ENCODE peak calls at places on chromosome 5, in ten cellular contexts. K is SK-N-DZ; G is CD4-positive, CD25-positive, alpha-beta regulatory T cell; C is hippocampal formation; F is hepatic stellate cell; D is HCEC 1CT; B is H7; S is NCI-H2081; R is HFFc6; W is LoVo. A is an unnamed sample.

GRCh38 chr5:78404682-78405293 is 44.4 kb downstream of the SCAMP1 start:
- DNase-seq in K (no peak), G (no peak), C (no peak), F (no peak), D (no peak), B (no peak), S (no peak), R (no peak), W (no peak), A (no peak)

GRCh38 chr5:137206030-137206715 is 293.0 kb downstream of the SPOCK1 start:
- DNase-seq in K (no peak), G (no peak), C (no peak), F (no peak), D (no peak), B (no peak), S (no peak), R (peak; percentile 63), W (no peak), A (no peak)

GRCh38 chr5:79133657-79134451 is 22.2 kb downstream of the BHMT start:
- DNase-seq in K (peak; percentile 87), G (peak; percentile 36), C (peak; percentile 52), F (peak; percentile 46), D (peak; percentile 79), B (peak; percentile 39), S (peak; percentile 59), R (peak; percentile 63), W (peak; percentile 83), A (peak; percentile 8)

GRCh38 chr5:159091051-159091450 is 8.7 kb downstream of the EBF1 start:
- DNase-seq in K (no peak), G (no peak), C (no peak), F (no peak), D (no peak), B (no peak), S (peak; percentile 37), R (no peak), W (no peak), A (no peak)

GRCh38 chr5:176176231-176176630 is 62.0 kb upstream of the SIMC1 start:
- DNase-seq in K (no peak), G (no peak), C (no peak), F (no peak), D (no peak), B (no peak), S (no peak), R (no peak), W (no peak), A (no peak)

GRCh38 chr5:1763548-1763911 is 36.1 kb downstream of the MRPL36 start:
- DNase-seq in K (no peak), G (no peak), C (no peak), F (peak; percentile 91), D (peak; percentile 72), B (peak; percentile 91), S (peak; percentile 18), R (peak; percentile 67), W (peak; percentile 29), A (peak; percentile 60)

GRCh38 chr5:141821430-141821925 is 56.7 kb downstream of the PCDH1 start:
- DNase-seq in K (peak; percentile 87), G (no peak), C (peak; percentile 87), F (peak; percentile 95), D (peak; percentile 84), B (peak; percentile 85), S (peak; percentile 23), R (peak; percentile 84), W (no peak), A (peak; percentile 81)

GRCh38 chr5:55857247-55857640 is 6.1 kb downstream of the IL31RA start:
- DNase-seq in K (no peak), G (no peak), C (no peak), F (no peak), D (no peak), B (no peak), S (no peak), R (no peak), W (no peak), A (no peak)